ENCODE peak calls at places on chromosomes 3 and 15, in four cellular contexts. J is stimulated activated CD4-positive, alpha-beta T cell treated with anti-CD3 and anti-CD28 coated beads, Interleukin-12 subunit alpha, Interleukin-12 subunit beta, amount 100 ng/mL, for 4 hours; I is CD8-positive, alpha-beta T cell; N is HEK293T. R is an unnamed sample.

GRCh38 chr3:54264050-54264449 is 141.7 kb downstream of the CACNA2D3 start:
- DNase-seq in N (no peak), J (no peak), I (no peak), R (no peak)

GRCh38 chr15:64651573-64652260 is 123.7 kb downstream of the RBPMS2 start:
- DNase-seq in N (no peak), J (peak), I (peak), R (peak)

GRCh38 chr15:89498574-89498906 is 2.2 kb upstream of the RHCG start:
- DNase-seq in J (no peak), I (no peak), N (no peak), R (no peak)

GRCh38 chr3:16069149-16069922 is 105.1 kb upstream of the GALNT15 start:
- DNase-seq in I (no peak), N (no peak), J (no peak), R (no peak)

GRCh38 chr3:49132437-49133225 is at the start of gene LAMB2:
- DNase-seq in J (no peak), I (no peak), N (peak), R (no peak)

GRCh38 chr3:192481638-192482037 is 245.7 kb downstream of the FGF12 start:
- DNase-seq in N (no peak), I (no peak), J (no peak), R (no peak)

GRCh38 chr15:43215961-43216360 is 4.9 kb downstream of the EPB42 start:
- DNase-seq in I (no peak), N (no peak), J (no peak), R (no peak)

GRCh38 chr3:9689757-9690156 is 13.9 kb upstream of the CPNE9 start:
- DNase-seq in I (no peak), J (no peak), N (no peak), R (peak)

GRCh38 chr3:112813723-112814171 is 32.9 kb downstream of the CD200R1L start:
- DNase-seq in J (no peak), N (no peak), I (no peak), R (no peak)

GRCh38 chr3:171790898-171791694 is 19.2 kb downstream of the PLD1 start:
- DNase-seq in J (no peak), I (no peak), N (no peak), R (no peak)

GRCh38 chr3:194235160-194235559 is 99.2 kb downstream of the HES1 start:
- DNase-seq in J (no peak), N (no peak), I (no peak), R (no peak)

GRCh38 chr15:100703032-100703578 is 100.7 kb downstream of the ASB7 start:
- DNase-seq in I (no peak), N (no peak), J (no peak), R (no peak)

GRCh38 chr15:92074646-92075045 is 221.1 kb downstream of the SLCO3A1 start:
- DNase-seq in J (no peak), N (no peak), I (no peak), R (no peak)